ENCODE peak calls at places on chromosome 6, in four cellular contexts. D, C, G and I are unnamed samples.

GRCh38 chr6:116580198-116580597 is 8.9 kb downstream of the RWDD1 start:
- DNase-seq in C (no peak), G (no peak), D (no peak), I (no peak)

GRCh38 chr6:72784581-72784980 is 162.7 kb downstream of the KCNQ5 start:
- DNase-seq in C (no peak), D (no peak), G (peak; percentile 3), I (no peak)

GRCh38 chr6:102619585-102619984 is 1226.1 kb downstream of the GRIK2 start:
- DNase-seq in C (no peak), G (no peak), D (no peak), I (no peak)

GRCh38 chr6:2758980-2759379 is 6.2 kb upstream of the WRNIP1 start:
- DNase-seq in G (no peak), C (no peak), D (no peak), I (no peak)

GRCh38 chr6:47335456-47335855 is 25.8 kb upstream of the TNFRSF21 start:
- DNase-seq in D (no peak), C (no peak), G (no peak), I (no peak)

GRCh38 chr6:167007930-167008329 is 8.7 kb downstream of the CEP43 start:
- DNase-seq in G (no peak), C (no peak), D (no peak), I (no peak)

GRCh38 chr6:106187424-106187982 is 101.4 kb downstream of the PRDM1 start:
- DNase-seq in G (no peak), D (no peak), C (no peak), I (no peak)

GRCh38 chr6:148445620-148446019 is 103.0 kb downstream of the SASH1 start:
- DNase-seq in C (no peak), D (no peak), G (no peak), I (no peak)

GRCh38 chr6:79076160-79076559 is 1.9 kb downstream of the PHIP start:
- DNase-seq in D (no peak), G (no peak), C (no peak), I (peak; percentile 2)

GRCh38 chr6:5946701-5947100 is 60.0 kb downstream of the NRN1 start:
- DNase-seq in C (no peak), G (no peak), D (no peak), I (no peak)

GRCh38 chr6:133916650-133917151 is 27.8 kb downstream of the TCF21 start:
- DNase-seq in D (peak; percentile 90), C (peak; percentile 94), G (peak; percentile 93), I (peak; percentile 50)

GRCh38 chr6:150527100-150527499 is 72.6 kb upstream of the PLEKHG1 start:
- DNase-seq in C (no peak), D (no peak), G (no peak), I (no peak)

GRCh38 chr6:142851601-142852000 is 93.4 kb downstream of the HIVEP2 start:
- DNase-seq in C (no peak), G (no peak), D (no peak), I (no peak)

GRCh38 chr6:168102093-168102985 is 23.3 kb upstream of the FRMD1 start:
- DNase-seq in G (no peak), C (no peak), D (peak; percentile 29), I (no peak)

GRCh38 chr6:170122676-170123075 is 168.2 kb downstream of the DLL1 start:
- DNase-seq in G (no peak), C (no peak), D (no peak), I (no peak)

GRCh38 chr6:169714178-169714577 is 10.1 kb downstream of the PHF10 start:
- DNase-seq in G (no peak), D (no peak), C (no peak), I (no peak)

GRCh38 chr6:30447237-30447636 is 42.1 kb upstream of the HLA-E start:
- DNase-seq in C (no peak), G (peak; percentile 24), D (no peak), I (no peak)

GRCh38 chr6:95364016-95364604 is 213.2 kb upstream of the MANEA start:
- DNase-seq in D (no peak), C (no peak), G (peak; percentile 4), I (peak; percentile 0)

GRCh38 chr6:48743738-48744137 is 632.7 kb upstream of the PTCHD4 start:
- DNase-seq in G (no peak), D (no peak), C (no peak), I (no peak)

GRCh38 chr6:46651766-46652165 is 852 bp downstream of the CYP39A1 start:
- DNase-seq in D (no peak), G (no peak), C (no peak), I (no peak)

GRCh38 chr6:43395822-43396221 is 26.4 kb upstream of the ZNF318 start:
- DNase-seq in D (no peak), G (no peak), C (no peak), I (no peak)

GRCh38 chr6:69866351-69867074 is at the start of gene COL19A1:
- DNase-seq in D (peak; percentile 32), C (peak; percentile 9), G (no peak), I (peak; percentile 45)

GRCh38 chr6:135141728-135142127 is 39.4 kb upstream of the MYB start:
- DNase-seq in D (no peak), G (no peak), C (no peak), I (no peak)

GRCh38 chr6:107292570-107293285 is 166.6 kb downstream of the PDSS2 start:
- DNase-seq in C (no peak), D (no peak), G (no peak), I (no peak)

GRCh38 chr6:53712078-53712477 is 46.5 kb upstream of the KLHL31 start:
- DNase-seq in D (no peak), C (no peak), G (no peak), I (no peak)

GRCh38 chr6:17705778-17706579 is 746 bp downstream of the NUP153 start:
- DNase-seq in G (peak; percentile 78), D (peak; percentile 75), C (peak; percentile 76), I (peak; percentile 85)

GRCh38 chr6:2579241-2579761 is 171.4 kb downstream of the MYLK4 start:
- DNase-seq in C (no peak), G (no peak), D (no peak), I (no peak)

GRCh38 chr6:110688661-110689268 is 126.5 kb downstream of the CDK19 start:
- DNase-seq in D (peak; percentile 18), G (no peak), C (no peak), I (no peak)

GRCh38 chr6:117550078-117550600 is 52.2 kb downstream of the GOPC start:
- DNase-seq in D (no peak), C (no peak), G (no peak), I (no peak)

GRCh38 chr6:19715166-19715558 is 122.0 kb upstream of the ID4 start:
- DNase-seq in C (no peak), G (no peak), D (no peak), I (no peak)

GRCh38 chr6:113246186-113246585 is 611.0 kb upstream of the MARCKS start:
- DNase-seq in G (no peak), D (no peak), C (no peak), I (no peak)

DNA sequence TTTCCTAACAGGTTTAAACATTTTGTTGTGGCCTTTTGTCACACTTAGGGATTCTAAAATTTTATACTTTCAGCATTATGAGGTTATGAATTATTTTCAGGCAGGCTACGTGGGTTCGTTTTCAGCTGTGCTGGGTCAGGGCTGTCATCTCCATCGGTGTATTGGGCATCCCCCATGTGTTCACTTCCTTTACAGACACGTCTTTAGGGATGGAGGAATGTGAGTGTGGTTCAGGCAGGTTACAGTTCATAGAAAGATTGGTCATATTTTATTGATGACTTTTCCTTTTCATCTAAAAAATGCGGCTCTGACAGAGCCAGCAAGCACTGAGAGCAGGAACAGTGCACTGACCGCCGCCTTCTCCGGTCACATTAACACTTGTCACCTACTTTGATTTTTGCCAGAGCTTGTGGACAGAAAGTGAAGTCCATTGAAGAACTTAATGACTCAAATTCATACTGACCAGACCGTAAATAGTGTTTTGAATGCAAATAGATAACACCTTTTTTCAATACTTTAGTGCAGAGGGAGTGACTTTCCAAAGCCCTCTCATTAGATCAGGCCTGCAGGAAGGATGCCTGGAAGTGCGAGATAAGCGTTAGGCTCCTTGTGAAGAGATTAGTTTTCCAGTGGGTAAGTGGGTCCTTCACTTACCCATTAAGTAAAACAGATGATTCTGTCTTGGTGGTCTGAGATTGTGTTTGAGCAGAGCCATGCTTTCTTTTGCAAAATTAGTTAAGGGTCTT is 113.1 kb downstream of the TIAM2 start:
- DNase-seq in C (no peak), G (no peak), D (no peak), I (no peak)
- H3K27ac ChIP-seq in C (no peak overlapping the region), G (no peak overlapping the region), D (no peak overlapping the region), I (no peak overlapping the region)

GRCh38 chr6:129890701-129891100 is 29.6 kb upstream of the TMEM244 start:
- DNase-seq in C (no peak), G (no peak), D (no peak), I (no peak)
- H3K27ac ChIP-seq in C (no peak overlapping the region), G (no peak overlapping the region), D (no peak overlapping the region), I (no peak overlapping the region)

DNA sequence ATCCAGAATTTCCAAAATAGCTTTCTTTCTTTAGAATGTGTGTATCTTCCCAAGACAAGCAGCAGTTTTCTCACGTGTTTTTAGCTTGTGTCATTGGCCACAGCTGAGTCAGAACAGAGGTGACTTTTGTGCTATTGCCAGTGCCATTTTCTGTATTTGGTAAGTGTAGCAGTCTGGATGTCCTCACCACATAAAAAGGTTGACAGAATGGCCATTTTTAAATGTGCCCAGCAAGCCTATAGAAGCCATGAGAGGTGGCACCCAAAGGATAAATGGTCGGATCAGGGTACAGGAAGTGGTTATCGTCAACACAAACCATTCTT is 269.5 kb upstream of the HSF2 start:
- DNase-seq in C (no peak), G (no peak), D (no peak), I (no peak)
- H3K27ac ChIP-seq in C (no peak overlapping the region), G (no peak overlapping the region), D (no peak overlapping the region), I (no peak overlapping the region)

DNA sequence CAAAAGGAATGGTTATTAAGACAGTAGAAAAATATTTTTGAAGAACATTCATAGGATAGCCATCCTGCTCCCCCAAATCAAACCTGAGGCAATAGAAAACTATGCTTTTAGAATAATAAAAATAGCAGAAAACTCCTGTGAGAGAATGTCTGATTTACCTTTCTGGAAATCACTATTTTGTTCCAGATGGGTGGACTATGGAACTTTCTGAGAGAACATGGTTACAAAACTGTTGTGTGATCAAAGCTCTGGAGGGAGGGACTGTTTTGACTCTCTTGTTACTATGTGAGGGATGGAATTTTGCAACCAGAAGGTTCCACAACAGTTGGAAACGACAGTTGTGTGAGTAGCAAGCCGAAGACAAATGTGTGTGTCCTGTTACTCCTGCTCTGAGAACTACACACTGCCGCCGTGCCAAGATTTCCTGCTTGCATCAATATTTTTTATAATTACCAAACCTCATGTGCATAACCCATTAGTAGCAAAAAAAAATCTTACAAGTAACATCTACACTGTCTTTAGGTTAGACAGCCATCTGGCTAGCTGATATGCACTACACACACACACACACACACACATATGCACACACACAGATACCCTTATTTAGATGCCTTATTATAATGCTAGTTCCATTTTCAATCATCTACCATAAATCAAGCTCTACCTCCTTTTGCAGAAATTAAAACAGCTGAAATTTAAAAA is 11.0 kb upstream of the HIVEP1 start:
- DNase-seq in D (no peak), C (no peak), G (no peak), I (no peak)
- H3K27ac ChIP-seq in D (no peak overlapping the region), C (no peak overlapping the region), G (no peak overlapping the region), I (no peak overlapping the region)

GRCh38 chr6:157314705-157315321 is 8.5 kb downstream of the TMEM242 start:
- DNase-seq in D (no peak), C (no peak), G (peak; percentile 60), I (peak; percentile 48)
- H3K27ac ChIP-seq in D (no peak overlapping the region), C (no peak overlapping the region), G (no peak overlapping the region), I (no peak overlapping the region)

GRCh38 chr6:26202811-26203583 is 115.8 kb downstream of the HFE start:
- DNase-seq in G (no peak), D (no peak), C (no peak), I (no peak)
- H3K27ac ChIP-seq in G (peak overlapping the region; percentile 88), D (peak overlapping the region; percentile 100), C (no peak overlapping the region), I (no peak overlapping the region)